ENCODE peak calls at places on chromosomes 7 and 10, in four cellular contexts. O, L, Y and R are unnamed samples.

GRCh38 chr7:159032753-159033472 is 111.8 kb downstream of the VIPR2 start:
- DNase-seq in Y (no peak), O (no peak), L (peak), R (no peak)

GRCh38 chr10:72248477-72249151 is 25.1 kb upstream of the DDIT4 start:
- DNase-seq in Y (peak), L (peak), O (peak), R (peak)

GRCh38 chr10:102593074-102593803 is 51.0 kb upstream of the TRIM8 start:
- DNase-seq in O (peak), L (no peak), Y (peak), R (peak)

GRCh38 chr10:4183761-4184261 is 398.8 kb upstream of the KLF6 start:
- DNase-seq in O (peak), L (no peak), Y (no peak), R (no peak)

GRCh38 chr10:24551161-24551560 is 172.5 kb downstream of the ARHGAP21 start:
- DNase-seq in O (no peak), Y (no peak), L (no peak), R (no peak)

GRCh38 chr10:92832121-92832520 is 16.2 kb upstream of the EXOC6 start:
- DNase-seq in O (no peak), Y (no peak), L (no peak), R (no peak)

GRCh38 chr7:74412603-74413002 is 41.1 kb upstream of the GTF2IRD1 start:
- DNase-seq in L (no peak), O (peak), Y (no peak), R (peak)

GRCh38 chr7:16668049-16668858 is 22.3 kb downstream of the BZW2 start:
- DNase-seq in Y (peak), L (no peak), O (peak), R (no peak)

GRCh38 chr7:5636446-5636835 is 145.0 kb downstream of the RNF216 start:
- DNase-seq in O (no peak), L (no peak), Y (no peak), R (no peak)
- TF ChIP-seq CTCF in O (no peak), L (no peak), Y (no peak), R (no peak)

GRCh38 chr10:117112220-117112619 is 25.9 kb downstream of the VAX1 start:
- DNase-seq in Y (no peak), L (no peak), O (no peak), R (no peak)
- TF ChIP-seq CTCF in Y (no peak), L (no peak), O (peak), R (peak)

GRCh38 chr10:33005322-33006282 is 47.6 kb upstream of the ITGB1 start:
- DNase-seq in O (peak), L (peak), Y (peak), R (peak)

GRCh38 chr10:33010132-33011037 is 52.4 kb upstream of the ITGB1 start:
- DNase-seq in L (no peak), Y (no peak), O (peak), R (no peak)

GRCh38 chr10:33009244-33010131 is 51.5 kb upstream of the ITGB1 start:
- DNase-seq in Y (no peak), O (no peak), L (no peak), R (no peak)

GRCh38 chr10:33008499-33009243 is 50.6 kb upstream of the ITGB1 start:
- DNase-seq in L (no peak), O (peak), Y (no peak), R (no peak)

DNA sequence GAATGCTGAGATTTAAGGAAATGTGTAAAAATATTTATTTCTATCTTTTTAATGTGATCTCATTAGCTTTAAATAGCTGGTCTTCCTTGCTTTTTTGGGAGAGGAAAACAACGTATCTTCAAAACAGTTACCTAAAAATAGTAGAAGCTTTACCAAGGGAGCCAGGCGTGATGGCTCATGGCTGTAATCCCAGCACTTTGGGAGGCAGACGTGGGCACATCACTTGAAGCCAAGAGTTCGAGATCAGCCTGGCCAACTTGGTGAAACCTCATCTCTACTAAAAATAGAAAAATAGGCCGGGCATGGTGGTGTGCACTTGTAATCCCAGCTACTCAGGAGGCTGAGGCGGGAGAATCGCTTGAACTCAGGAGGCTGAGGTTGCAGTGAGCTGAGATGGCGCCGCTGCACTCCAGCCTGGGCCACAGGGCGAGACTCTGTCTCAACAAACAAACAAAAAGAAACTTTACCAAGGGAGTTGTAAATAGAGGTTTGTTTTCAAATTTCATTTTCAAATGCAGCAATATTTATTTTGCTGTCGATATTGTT is 48.4 kb upstream of the ITGB1 start:
- DNase-seq in Y (no peak), O (no peak), L (no peak), R (no peak)
- TF ChIP-seq CTCF in Y (no peak), O (no peak), L (no peak), R (no peak)

GRCh38 chr10:13485623-13486022 is 43.2 kb downstream of the BEND7 start:
- DNase-seq in L (no peak), Y (no peak), O (peak), R (no peak)
- TF ChIP-seq CTCF in L (no peak), Y (no peak), O (peak), R (peak)

DNA sequence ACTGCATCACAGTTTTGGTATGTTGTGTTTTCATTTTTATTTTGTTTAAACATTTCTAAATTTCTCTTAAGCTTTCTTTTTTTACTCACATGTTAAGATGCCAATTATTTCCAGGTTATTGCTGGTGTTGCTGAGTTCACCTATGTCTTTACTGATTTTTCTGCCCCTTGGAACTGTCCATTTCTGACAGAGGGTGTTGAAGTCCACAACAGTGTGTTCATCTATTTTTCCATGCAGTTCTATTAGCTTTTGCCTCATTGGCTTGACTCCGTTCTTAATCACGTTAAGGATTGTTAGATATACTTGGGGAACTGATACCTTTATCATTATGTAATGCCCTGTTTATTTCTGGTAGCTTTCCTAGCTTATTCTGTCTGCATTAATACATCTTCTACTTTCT is 158.0 kb upstream of the TCERG1L start:
- DNase-seq in O (no peak), Y (no peak), L (no peak), R (no peak)
- TF ChIP-seq CTCF in O (no peak), Y (no peak), L (no peak), R (no peak)

GRCh38 chr7:28298870-28299484 is 113.3 kb upstream of the CREB5 start:
- DNase-seq in Y (no peak), O (peak), L (no peak), R (no peak)
- TF ChIP-seq CTCF in Y (peak), O (peak), L (no peak), R (peak)

DNA sequence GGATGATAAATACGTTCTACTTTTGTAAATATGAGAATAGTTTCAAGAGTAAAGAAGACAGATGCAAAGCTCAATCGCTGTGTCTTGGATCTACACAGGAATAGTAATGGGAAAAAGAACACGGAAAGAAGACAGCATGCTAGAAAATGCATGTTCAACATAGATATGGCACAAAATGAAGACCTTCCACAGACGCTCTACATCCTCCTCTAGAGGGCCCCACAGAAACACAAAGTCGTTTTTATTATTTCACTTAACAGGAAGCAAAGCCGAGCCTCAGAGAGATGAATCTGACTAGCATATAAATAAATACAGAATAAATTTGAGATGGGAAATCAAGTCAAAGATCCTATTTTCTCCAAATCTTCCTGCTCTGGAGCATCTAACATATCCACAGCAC is 292.6 kb downstream of the PARD3 start:
- DNase-seq in O (peak), L (no peak), Y (no peak), R (no peak)
- TF ChIP-seq CTCF in O (peak), L (no peak), Y (peak), R (peak)